ENCODE peak calls at places on chromosomes 11 and 22, in four cellular contexts. One of them, this sample, is unnamed.

GRCh38 chr22:35140879-35141745 is 75.2 kb downstream of the ISX start:
- DNase-seq in PC-3: peak; percentile 18
- DNase-seq in mesendoderm: peak; percentile 73
- DNase-seq in HCT116: no peak
- DNase-seq in this sample: peak; percentile 67

GRCh38 chr22:48098936-48099245 is 1336.4 kb downstream of the TBC1D22A start:
- DNase-seq in PC-3: no peak
- DNase-seq in mesendoderm: no peak
- DNase-seq in HCT116: no peak
- DNase-seq in this sample: no peak

GRCh38 chr11:3939211-3939610 is 83.7 kb downstream of the STIM1 start:
- DNase-seq in PC-3: no peak
- DNase-seq in mesendoderm: no peak
- DNase-seq in HCT116: no peak
- DNase-seq in this sample: no peak

GRCh38 chr11:116541460-116541859 is 231.3 kb downstream of the BUD13 start:
- DNase-seq in PC-3: no peak
- DNase-seq in mesendoderm: no peak
- DNase-seq in HCT116: no peak
- DNase-seq in this sample: no peak

GRCh38 chr11:44979536-44980399 is 29.1 kb upstream of the TP53I11 start:
- DNase-seq in PC-3: peak; percentile 92
- DNase-seq in mesendoderm: peak; percentile 86
- DNase-seq in HCT116: peak; percentile 10
- DNase-seq in this sample: peak; percentile 44

GRCh38 chr22:48382197-48382596 is 1445.5 kb downstream of the BRD1 start:
- DNase-seq in PC-3: no peak
- DNase-seq in mesendoderm: no peak
- DNase-seq in HCT116: no peak
- DNase-seq in this sample: no peak

GRCh38 chr22:30104501-30105156 is 24.4 kb downstream of the HORMAD2 start:
- DNase-seq in PC-3: peak; percentile 12
- DNase-seq in mesendoderm: no peak
- DNase-seq in HCT116: no peak
- DNase-seq in this sample: no peak

GRCh38 chr11:12625438-12626071 is 48.7 kb upstream of the TEAD1 start:
- DNase-seq in PC-3: peak; percentile 87
- DNase-seq in mesendoderm: no peak
- DNase-seq in HCT116: no peak
- DNase-seq in this sample: no peak

GRCh38 chr11:83024270-83024854 is 47.3 kb downstream of the RAB30 start:
- DNase-seq in PC-3: no peak
- DNase-seq in mesendoderm: no peak
- DNase-seq in HCT116: no peak
- DNase-seq in this sample: no peak

GRCh38 chr11:100719809-100720221 is 32.7 kb downstream of the ARHGAP42 start:
- DNase-seq in PC-3: peak; percentile 94
- DNase-seq in mesendoderm: peak; percentile 98
- DNase-seq in HCT116: peak; percentile 63
- DNase-seq in this sample: peak; percentile 45

GRCh38 chr11:108616549-108616948 is 23.0 kb upstream of the EXPH5 start:
- DNase-seq in PC-3: peak; percentile 99
- DNase-seq in mesendoderm: peak; percentile 88
- DNase-seq in HCT116: peak; percentile 96
- DNase-seq in this sample: no peak

GRCh38 chr11:33687733-33688479 is 12.7 kb downstream of the C11orf91 start:
- DNase-seq in PC-3: peak; percentile 82
- DNase-seq in mesendoderm: peak; percentile 66
- DNase-seq in HCT116: peak; percentile 60
- DNase-seq in this sample: peak; percentile 75

GRCh38 chr22:34850010-34850409 is 215.9 kb upstream of the ISX start:
- DNase-seq in PC-3: no peak
- DNase-seq in mesendoderm: peak; percentile 68
- DNase-seq in HCT116: no peak
- DNase-seq in this sample: no peak

GRCh38 chr11:58867556-58867955 is 23.1 kb upstream of the GLYATL2 start:
- DNase-seq in PC-3: peak; percentile 27
- DNase-seq in mesendoderm: no peak
- DNase-seq in HCT116: no peak
- DNase-seq in this sample: no peak

GRCh38 chr22:40051322-40051721 is 56.6 kb downstream of the FAM83F start:
- DNase-seq in PC-3: no peak
- DNase-seq in mesendoderm: no peak
- DNase-seq in HCT116: no peak
- DNase-seq in this sample: no peak

GRCh38 chr22:47337161-47337621 is 574.7 kb downstream of the TBC1D22A start:
- DNase-seq in PC-3: peak; percentile 88
- DNase-seq in mesendoderm: no peak
- DNase-seq in HCT116: peak; percentile 76
- DNase-seq in this sample: no peak

GRCh38 chr11:76610871-76611475 is 59.6 kb downstream of the LRRC32 start:
- DNase-seq in PC-3: no peak
- DNase-seq in mesendoderm: peak; percentile 72
- DNase-seq in HCT116: no peak
- DNase-seq in this sample: no peak

GRCh38 chr22:44672632-44673031 is 29.4 kb upstream of the PRR5 start:
- DNase-seq in PC-3: no peak
- DNase-seq in mesendoderm: no peak
- DNase-seq in HCT116: no peak
- DNase-seq in this sample: no peak

GRCh38 chr22:50621948-50622722 is 5.8 kb downstream of the ARSA start:
- DNase-seq in PC-3: peak; percentile 11
- DNase-seq in mesendoderm: no peak
- DNase-seq in HCT116: no peak
- DNase-seq in this sample: peak; percentile 63

GRCh38 chr11:19931141-19931767 is 218.6 kb downstream of the NAV2 start:
- DNase-seq in PC-3: no peak
- DNase-seq in mesendoderm: no peak
- DNase-seq in HCT116: no peak
- DNase-seq in this sample: peak; percentile 65

GRCh38 chr22:39148727-39149535 is 3.5 kb downstream of the CBX7 start:
- DNase-seq in PC-3: no peak
- DNase-seq in mesendoderm: peak; percentile 73
- DNase-seq in HCT116: no peak
- DNase-seq in this sample: peak; percentile 56

GRCh38 chr11:128929991-128930390 is 12.7 kb downstream of the TP53AIP1 start:
- DNase-seq in PC-3: no peak
- DNase-seq in mesendoderm: peak; percentile 37
- DNase-seq in HCT116: no peak
- DNase-seq in this sample: no peak

GRCh38 chr22:46293591-46294260 is 2.9 kb upstream of the GTSE1 start:
- DNase-seq in PC-3: no peak
- DNase-seq in mesendoderm: no peak
- DNase-seq in HCT116: no peak
- DNase-seq in this sample: no peak

GRCh38 chr11:2530855-2531200 is 86.0 kb downstream of the KCNQ1 start:
- DNase-seq in PC-3: no peak
- DNase-seq in mesendoderm: no peak
- DNase-seq in HCT116: no peak
- DNase-seq in this sample: no peak

GRCh38 chr22:23786752-23787599 is at the start of gene SMARCB1:
- DNase-seq in PC-3: peak; percentile 84
- DNase-seq in mesendoderm: peak; percentile 93
- DNase-seq in HCT116: peak; percentile 61
- DNase-seq in this sample: peak; percentile 95

GRCh38 chr11:10375280-10376048 is 70.6 kb downstream of the ADM start:
- DNase-seq in PC-3: peak; percentile 93
- DNase-seq in mesendoderm: peak; percentile 30
- DNase-seq in HCT116: no peak
- DNase-seq in this sample: no peak

GRCh38 chr11:113982306-113982705 is 7.4 kb downstream of the HTR3A start:
- DNase-seq in PC-3: no peak
- DNase-seq in mesendoderm: no peak
- DNase-seq in HCT116: no peak
- DNase-seq in this sample: no peak

GRCh38 chr11:118930152-118930712 is 4.5 kb upstream of the BCL9L start:
- DNase-seq in PC-3: peak; percentile 100
- DNase-seq in mesendoderm: peak; percentile 99
- DNase-seq in HCT116: peak; percentile 97
- DNase-seq in this sample: peak; percentile 86
- H3K4me3 ChIP-seq in PC-3: peak overlapping the region; percentile 87
- H3K4me3 ChIP-seq in mesendoderm: peak overlapping the region; percentile 64
- H3K4me3 ChIP-seq in HCT116: peak overlapping the region; percentile 73
- H3K4me3 ChIP-seq in this sample: peak overlapping the region; percentile 73

DNA sequence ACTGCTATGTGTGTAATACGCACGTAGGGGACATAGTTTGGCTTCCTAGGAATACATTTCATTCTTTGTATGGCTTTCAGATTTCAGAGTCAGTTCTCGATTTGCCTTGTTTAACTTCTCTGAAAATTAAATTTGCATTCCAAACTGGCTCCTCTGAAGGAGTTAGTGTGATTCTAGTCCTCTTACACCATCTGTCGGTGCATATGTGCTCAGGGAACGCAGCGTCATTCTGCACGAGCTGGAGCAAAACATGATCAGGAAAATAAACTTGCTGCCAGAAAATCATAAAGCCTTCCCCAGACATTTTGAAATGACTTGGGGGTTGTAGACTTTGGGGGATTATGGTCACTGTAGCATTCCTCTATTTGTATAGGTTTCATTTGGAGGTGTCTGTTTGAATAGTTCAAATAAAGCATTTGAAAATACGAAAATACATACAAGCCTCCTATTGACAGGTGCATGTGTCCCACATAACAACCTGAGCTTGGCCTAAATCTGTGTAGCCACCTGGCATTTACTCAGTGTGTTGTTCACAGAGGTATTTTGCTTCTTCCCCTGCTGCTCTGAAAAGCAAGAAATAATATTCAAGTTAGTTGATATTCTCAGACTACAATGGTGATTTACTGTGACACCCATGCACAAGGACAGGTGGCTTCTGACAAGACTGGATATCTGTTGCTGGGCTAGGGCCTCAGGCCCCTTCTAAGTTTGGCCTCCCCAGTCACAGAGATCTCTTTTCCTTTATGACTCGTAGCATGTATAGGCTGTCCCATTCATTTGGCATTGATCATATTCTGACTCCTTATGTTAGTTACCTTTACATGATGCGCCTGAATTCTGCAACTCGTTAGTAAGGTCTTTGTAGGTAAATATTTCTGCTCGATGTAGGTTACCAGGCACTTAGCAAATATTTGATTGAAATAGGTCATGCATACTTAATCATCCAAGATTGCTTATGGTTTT is 81.6 kb upstream of the SORL1-AS1 start:
- DNase-seq in PC-3: peak; percentile 62
- DNase-seq in mesendoderm: no peak
- DNase-seq in HCT116: no peak
- DNase-seq in this sample: no peak
- H3K4me2 ChIP-seq in PC-3: peak overlapping the region; percentile 11
- H3K4me2 ChIP-seq in mesendoderm: no peak overlapping the region
- H3K4me2 ChIP-seq in HCT116: no peak overlapping the region
- H3K4me2 ChIP-seq in this sample: no peak overlapping the region

DNA sequence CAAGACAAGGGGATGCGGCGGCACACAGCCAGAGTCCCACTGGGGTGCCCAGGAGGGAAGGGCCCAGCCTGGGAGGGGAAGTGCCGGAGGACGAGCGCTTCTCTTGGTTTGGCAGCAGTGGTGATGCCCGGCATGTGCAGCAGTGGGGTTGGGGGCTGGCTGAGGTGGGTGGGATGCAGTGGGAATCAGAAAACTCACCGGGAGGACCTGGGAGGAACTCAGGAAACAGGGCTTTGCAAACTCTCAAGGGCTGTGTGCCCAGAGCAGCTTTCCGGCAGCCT is 3.0 kb downstream of the FERMT3 start:
- DNase-seq in PC-3: no peak
- DNase-seq in mesendoderm: no peak
- DNase-seq in HCT116: no peak
- DNase-seq in this sample: peak; percentile 0
- H3K9ac ChIP-seq in PC-3: no peak overlapping the region
- H3K9ac ChIP-seq in mesendoderm: no peak overlapping the region
- H3K9ac ChIP-seq in HCT116: no peak overlapping the region
- H3K9ac ChIP-seq in this sample: peak overlapping the region; percentile 20

GRCh38 chr11:133598879-133599278 is 66.6 kb upstream of the OPCML start:
- DNase-seq in PC-3: no peak
- DNase-seq in mesendoderm: no peak
- DNase-seq in HCT116: no peak
- DNase-seq in this sample: peak; percentile 8

GRCh38 chr11:133595998-133596590 is 63.8 kb upstream of the OPCML start:
- DNase-seq in PC-3: no peak
- DNase-seq in mesendoderm: no peak
- DNase-seq in HCT116: no peak
- DNase-seq in this sample: no peak

GRCh38 chr11:133605493-133605892 is 73.2 kb upstream of the OPCML start:
- DNase-seq in PC-3: no peak
- DNase-seq in mesendoderm: peak; percentile 13
- DNase-seq in HCT116: no peak
- DNase-seq in this sample: no peak

GRCh38 chr11:133597236-133597635 is 64.9 kb upstream of the OPCML start:
- DNase-seq in PC-3: no peak
- DNase-seq in mesendoderm: no peak
- DNase-seq in HCT116: no peak
- DNase-seq in this sample: no peak

DNA sequence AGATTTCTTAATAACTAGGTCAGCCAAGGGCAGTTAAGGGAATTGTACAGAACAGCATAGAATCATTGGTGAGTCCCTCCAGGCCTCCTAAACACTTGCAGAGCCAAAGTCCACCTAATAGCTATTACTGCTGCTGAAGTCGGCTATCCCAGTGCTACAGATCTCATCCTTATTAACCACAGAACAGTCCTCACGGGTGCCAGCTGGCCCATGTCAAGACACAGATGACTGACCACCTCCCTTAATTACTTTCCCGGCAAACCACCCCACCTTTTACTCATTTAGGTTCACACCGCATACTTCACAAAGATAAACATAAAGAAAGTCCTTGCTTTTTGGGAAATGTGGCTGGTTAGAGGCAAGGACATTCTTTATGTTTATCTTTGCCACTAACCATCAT is 68.6 kb upstream of the OPCML start:
- DNase-seq in PC-3: no peak
- DNase-seq in mesendoderm: no peak
- DNase-seq in HCT116: no peak
- DNase-seq in this sample: no peak
- H3K4me3 ChIP-seq in PC-3: no peak overlapping the region
- H3K4me3 ChIP-seq in mesendoderm: no peak overlapping the region
- H3K4me3 ChIP-seq in HCT116: no peak overlapping the region
- H3K4me3 ChIP-seq in this sample: no peak overlapping the region

DNA sequence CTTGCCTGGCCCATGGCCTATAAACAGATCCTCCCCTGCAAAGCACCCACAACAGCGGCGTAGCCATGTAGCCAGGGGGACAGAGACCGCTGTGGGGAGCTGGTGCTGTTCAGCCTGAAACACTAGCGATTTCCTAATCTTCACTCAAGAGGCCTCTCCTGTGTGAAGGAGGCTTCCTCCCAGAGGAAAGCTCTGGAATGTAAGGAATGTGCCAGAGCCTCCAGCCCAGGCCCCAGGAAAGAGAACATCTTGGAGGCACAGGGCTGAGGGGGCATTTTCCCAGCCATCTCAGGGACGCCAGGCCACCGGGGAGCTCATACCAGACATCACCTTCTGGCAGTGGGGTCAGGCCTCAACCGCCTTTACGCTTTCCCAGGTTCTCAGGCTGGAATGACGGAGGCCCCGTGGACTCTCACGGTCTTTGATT is 24.0 kb downstream of the MIAT start:
- DNase-seq in PC-3: no peak
- DNase-seq in mesendoderm: peak; percentile 97
- DNase-seq in HCT116: no peak
- DNase-seq in this sample: peak; percentile 83
- H3K4me2 ChIP-seq in PC-3: no peak overlapping the region
- H3K4me2 ChIP-seq in mesendoderm: no peak overlapping the region
- H3K4me2 ChIP-seq in HCT116: no peak overlapping the region
- H3K4me2 ChIP-seq in this sample: peak overlapping the region; percentile 39